ENCODE peak calls at places on chromosome 13, in nine cellular contexts. One of them, this sample, is unnamed.

GRCh38 chr13:35630551-35631275 is 154.2 kb upstream of the MAB21L1 start:
- DNase-seq in cardiac muscle cell: peak; percentile 65
- DNase-seq in IMR-90: peak; percentile 70
- DNase-seq in heart left ventricle: no peak
- DNase-seq in astrocyte of the spinal cord: peak; percentile 57
- DNase-seq in PC-3: peak; percentile 71
- DNase-seq in epithelial cell of esophagus: peak; percentile 64
- DNase-seq in AG09309: peak; percentile 32
- DNase-seq in retinal pigment epithelial cell: peak; percentile 28
- DNase-seq in this sample: peak; percentile 66

GRCh38 chr13:39784347-39784746 is 128.9 kb downstream of the COG6 start:
- DNase-seq in cardiac muscle cell: no peak
- DNase-seq in heart left ventricle: no peak
- DNase-seq in PC-3: no peak
- DNase-seq in AG09309: no peak
- DNase-seq in retinal pigment epithelial cell: no peak
- DNase-seq in astrocyte of the spinal cord: peak; percentile 26
- DNase-seq in IMR-90: peak; percentile 62
- DNase-seq in epithelial cell of esophagus: no peak
- DNase-seq in this sample: peak; percentile 37

GRCh38 chr13:96229356-96229755 is 139.4 kb downstream of the HS6ST3 start:
- DNase-seq in cardiac muscle cell: peak; percentile 15
- DNase-seq in astrocyte of the spinal cord: no peak
- DNase-seq in IMR-90: no peak
- DNase-seq in AG09309: no peak
- DNase-seq in heart left ventricle: no peak
- DNase-seq in epithelial cell of esophagus: peak; percentile 65
- DNase-seq in PC-3: peak; percentile 48
- DNase-seq in retinal pigment epithelial cell: no peak
- DNase-seq in this sample: peak; percentile 2

GRCh38 chr13:113862766-113863510 is 938 bp downstream of the GAS6 start:
- DNase-seq in AG09309: no peak
- DNase-seq in heart left ventricle: peak; percentile 72
- DNase-seq in astrocyte of the spinal cord: peak; percentile 32
- DNase-seq in PC-3: no peak
- DNase-seq in IMR-90: no peak
- DNase-seq in epithelial cell of esophagus: peak; percentile 48
- DNase-seq in retinal pigment epithelial cell: no peak
- DNase-seq in cardiac muscle cell: peak; percentile 25
- DNase-seq in this sample: peak; percentile 45

GRCh38 chr13:99281811-99282263 is 23.7 kb upstream of the GPR18 start:
- DNase-seq in heart left ventricle: peak; percentile 71
- DNase-seq in astrocyte of the spinal cord: no peak
- DNase-seq in retinal pigment epithelial cell: no peak
- DNase-seq in PC-3: no peak
- DNase-seq in IMR-90: no peak
- DNase-seq in AG09309: no peak
- DNase-seq in epithelial cell of esophagus: no peak
- DNase-seq in cardiac muscle cell: no peak
- DNase-seq in this sample: no peak

GRCh38 chr13:45996631-45997030 is 55.9 kb downstream of the ZC3H13 start:
- DNase-seq in PC-3: no peak
- DNase-seq in retinal pigment epithelial cell: no peak
- DNase-seq in astrocyte of the spinal cord: no peak
- DNase-seq in AG09309: no peak
- DNase-seq in heart left ventricle: no peak
- DNase-seq in cardiac muscle cell: no peak
- DNase-seq in epithelial cell of esophagus: no peak
- DNase-seq in IMR-90: no peak
- DNase-seq in this sample: no peak

GRCh38 chr13:102863590-102863989 is 17.8 kb downstream of the ERCC5 start:
- DNase-seq in heart left ventricle: peak; percentile 63
- DNase-seq in astrocyte of the spinal cord: no peak
- DNase-seq in epithelial cell of esophagus: no peak
- DNase-seq in retinal pigment epithelial cell: no peak
- DNase-seq in cardiac muscle cell: no peak
- DNase-seq in AG09309: no peak
- DNase-seq in IMR-90: no peak
- DNase-seq in PC-3: no peak
- DNase-seq in this sample: no peak

GRCh38 chr13:80131204-80131603 is 209.7 kb downstream of the SPRY2 start:
- DNase-seq in astrocyte of the spinal cord: peak; percentile 68
- DNase-seq in heart left ventricle: peak; percentile 92
- DNase-seq in PC-3: peak; percentile 47
- DNase-seq in IMR-90: peak; percentile 46
- DNase-seq in epithelial cell of esophagus: no peak
- DNase-seq in retinal pigment epithelial cell: peak; percentile 73
- DNase-seq in cardiac muscle cell: peak; percentile 82
- DNase-seq in AG09309: no peak
- DNase-seq in this sample: peak; percentile 81

GRCh38 chr13:48492123-48493075 is 40.5 kb downstream of the RCBTB2 start:
- DNase-seq in heart left ventricle: peak; percentile 90
- DNase-seq in retinal pigment epithelial cell: no peak
- DNase-seq in epithelial cell of esophagus: peak; percentile 21
- DNase-seq in cardiac muscle cell: peak; percentile 91
- DNase-seq in IMR-90: peak; percentile 18
- DNase-seq in AG09309: peak; percentile 41
- DNase-seq in PC-3: no peak
- DNase-seq in astrocyte of the spinal cord: no peak
- DNase-seq in this sample: peak; percentile 80

GRCh38 chr13:112055032-112055416 is 11.9 kb upstream of the SOX1 start:
- DNase-seq in retinal pigment epithelial cell: no peak
- DNase-seq in PC-3: no peak
- DNase-seq in IMR-90: no peak
- DNase-seq in astrocyte of the spinal cord: no peak
- DNase-seq in cardiac muscle cell: no peak
- DNase-seq in epithelial cell of esophagus: no peak
- DNase-seq in heart left ventricle: no peak
- DNase-seq in AG09309: no peak
- DNase-seq in this sample: no peak

GRCh38 chr13:34864650-34865049 is 77.4 kb upstream of the NBEA start:
- DNase-seq in retinal pigment epithelial cell: no peak
- DNase-seq in epithelial cell of esophagus: no peak
- DNase-seq in cardiac muscle cell: no peak
- DNase-seq in AG09309: no peak
- DNase-seq in astrocyte of the spinal cord: no peak
- DNase-seq in heart left ventricle: no peak
- DNase-seq in IMR-90: no peak
- DNase-seq in PC-3: no peak
- DNase-seq in this sample: no peak

GRCh38 chr13:102983496-102983895 is 82.7 kb downstream of the SLC10A2 start:
- DNase-seq in IMR-90: no peak
- DNase-seq in epithelial cell of esophagus: no peak
- DNase-seq in astrocyte of the spinal cord: no peak
- DNase-seq in heart left ventricle: no peak
- DNase-seq in cardiac muscle cell: no peak
- DNase-seq in PC-3: no peak
- DNase-seq in retinal pigment epithelial cell: no peak
- DNase-seq in AG09309: no peak
- DNase-seq in this sample: no peak

GRCh38 chr13:50080856-50081105 is 65.5 kb downstream of the KCNRG start:
- DNase-seq in IMR-90: peak; percentile 27
- DNase-seq in PC-3: no peak
- DNase-seq in retinal pigment epithelial cell: no peak
- DNase-seq in AG09309: no peak
- DNase-seq in heart left ventricle: no peak
- DNase-seq in epithelial cell of esophagus: no peak
- DNase-seq in cardiac muscle cell: no peak
- DNase-seq in astrocyte of the spinal cord: peak; percentile 54
- DNase-seq in this sample: peak; percentile 52

GRCh38 chr13:99062593-99062992 is 84.7 kb upstream of the DOCK9 start:
- DNase-seq in cardiac muscle cell: peak; percentile 43
- DNase-seq in retinal pigment epithelial cell: no peak
- DNase-seq in PC-3: peak; percentile 62
- DNase-seq in AG09309: peak; percentile 49
- DNase-seq in IMR-90: peak; percentile 30
- DNase-seq in epithelial cell of esophagus: peak; percentile 53
- DNase-seq in astrocyte of the spinal cord: peak; percentile 74
- DNase-seq in heart left ventricle: peak; percentile 39
- DNase-seq in this sample: peak; percentile 72

GRCh38 chr13:23963947-23964346 is 66.6 kb upstream of the C1QTNF9B start:
- DNase-seq in retinal pigment epithelial cell: no peak
- DNase-seq in PC-3: peak; percentile 48
- DNase-seq in astrocyte of the spinal cord: peak; percentile 40
- DNase-seq in IMR-90: peak; percentile 57
- DNase-seq in AG09309: no peak
- DNase-seq in heart left ventricle: no peak
- DNase-seq in cardiac muscle cell: no peak
- DNase-seq in epithelial cell of esophagus: peak; percentile 34
- DNase-seq in this sample: no peak

GRCh38 chr13:37615271-37615670 is 16.7 kb upstream of the POSTN start:
- DNase-seq in AG09309: no peak
- DNase-seq in retinal pigment epithelial cell: no peak
- DNase-seq in epithelial cell of esophagus: peak; percentile 23
- DNase-seq in IMR-90: no peak
- DNase-seq in heart left ventricle: no peak
- DNase-seq in cardiac muscle cell: no peak
- DNase-seq in astrocyte of the spinal cord: no peak
- DNase-seq in PC-3: peak; percentile 17
- DNase-seq in this sample: no peak

GRCh38 chr13:90882551-90882950 is 464.9 kb upstream of the MIR17HG start:
- DNase-seq in epithelial cell of esophagus: no peak
- DNase-seq in PC-3: no peak
- DNase-seq in AG09309: no peak
- DNase-seq in IMR-90: no peak
- DNase-seq in astrocyte of the spinal cord: no peak
- DNase-seq in cardiac muscle cell: no peak
- DNase-seq in retinal pigment epithelial cell: no peak
- DNase-seq in heart left ventricle: no peak
- DNase-seq in this sample: no peak

GRCh38 chr13:109604894-109605293 is 181.5 kb downstream of the IRS2 start:
- DNase-seq in astrocyte of the spinal cord: no peak
- DNase-seq in heart left ventricle: no peak
- DNase-seq in PC-3: no peak
- DNase-seq in epithelial cell of esophagus: no peak
- DNase-seq in cardiac muscle cell: no peak
- DNase-seq in IMR-90: no peak
- DNase-seq in retinal pigment epithelial cell: no peak
- DNase-seq in AG09309: no peak
- DNase-seq in this sample: no peak

GRCh38 chr13:72314210-72314609 is 413.2 kb downstream of the MZT1 start:
- DNase-seq in IMR-90: no peak
- DNase-seq in retinal pigment epithelial cell: no peak
- DNase-seq in AG09309: no peak
- DNase-seq in astrocyte of the spinal cord: no peak
- DNase-seq in PC-3: no peak
- DNase-seq in heart left ventricle: no peak
- DNase-seq in epithelial cell of esophagus: no peak
- DNase-seq in cardiac muscle cell: no peak
- DNase-seq in this sample: no peak

GRCh38 chr13:66635526-66635925 is 594.6 kb downstream of the PCDH9 start:
- DNase-seq in PC-3: peak; percentile 69
- DNase-seq in retinal pigment epithelial cell: peak; percentile 88
- DNase-seq in cardiac muscle cell: peak; percentile 79
- DNase-seq in epithelial cell of esophagus: peak; percentile 85
- DNase-seq in IMR-90: peak; percentile 93
- DNase-seq in heart left ventricle: no peak
- DNase-seq in AG09309: peak; percentile 48
- DNase-seq in astrocyte of the spinal cord: peak; percentile 90
- DNase-seq in this sample: peak; percentile 82

GRCh38 chr13:35814573-35814972 is 316.6 kb downstream of the DCLK1 start:
- DNase-seq in retinal pigment epithelial cell: no peak
- DNase-seq in heart left ventricle: no peak
- DNase-seq in astrocyte of the spinal cord: no peak
- DNase-seq in PC-3: no peak
- DNase-seq in cardiac muscle cell: no peak
- DNase-seq in epithelial cell of esophagus: no peak
- DNase-seq in IMR-90: no peak
- DNase-seq in AG09309: no peak
- DNase-seq in this sample: no peak

GRCh38 chr13:36193151-36193855 is 21.1 kb downstream of the SOHLH2 start:
- DNase-seq in heart left ventricle: no peak
- DNase-seq in IMR-90: no peak
- DNase-seq in astrocyte of the spinal cord: peak; percentile 54
- DNase-seq in retinal pigment epithelial cell: peak; percentile 55
- DNase-seq in epithelial cell of esophagus: peak; percentile 50
- DNase-seq in AG09309: peak; percentile 8
- DNase-seq in PC-3: peak; percentile 63
- DNase-seq in cardiac muscle cell: peak; percentile 44
- DNase-seq in this sample: peak; percentile 70

GRCh38 chr13:81172603-81173002 is 831.7 kb upstream of the SPRY2 start:
- DNase-seq in AG09309: no peak
- DNase-seq in cardiac muscle cell: no peak
- DNase-seq in heart left ventricle: no peak
- DNase-seq in epithelial cell of esophagus: no peak
- DNase-seq in astrocyte of the spinal cord: no peak
- DNase-seq in PC-3: no peak
- DNase-seq in retinal pigment epithelial cell: no peak
- DNase-seq in IMR-90: no peak
- DNase-seq in this sample: no peak

GRCh38 chr13:81171065-81171647 is 830.2 kb upstream of the SPRY2 start:
- DNase-seq in retinal pigment epithelial cell: no peak
- DNase-seq in heart left ventricle: no peak
- DNase-seq in IMR-90: no peak
- DNase-seq in AG09309: no peak
- DNase-seq in cardiac muscle cell: peak; percentile 32
- DNase-seq in epithelial cell of esophagus: peak; percentile 28
- DNase-seq in PC-3: peak; percentile 54
- DNase-seq in astrocyte of the spinal cord: peak; percentile 29
- DNase-seq in this sample: peak; percentile 18
- TF ChIP-seq CTCF in retinal pigment epithelial cell: peak; percentile 51
- TF ChIP-seq CTCF in heart left ventricle: peak; percentile 36
- TF ChIP-seq CTCF in IMR-90: peak; percentile 47
- TF ChIP-seq CTCF in AG09309: peak; percentile 32
- TF ChIP-seq CTCF in cardiac muscle cell: peak; percentile 49
- TF ChIP-seq CTCF in epithelial cell of esophagus: peak; percentile 47
- TF ChIP-seq CTCF in PC-3: peak; percentile 67
- TF ChIP-seq CTCF in astrocyte of the spinal cord: peak; percentile 53
- TF ChIP-seq CTCF in this sample: peak; percentile 33

GRCh38 chr13:97279079-97279411 is 56.9 kb downstream of the MBNL2 start:
- DNase-seq in retinal pigment epithelial cell: no peak
- DNase-seq in astrocyte of the spinal cord: no peak
- DNase-seq in PC-3: no peak
- DNase-seq in heart left ventricle: no peak
- DNase-seq in IMR-90: no peak
- DNase-seq in AG09309: no peak
- DNase-seq in epithelial cell of esophagus: no peak
- DNase-seq in cardiac muscle cell: no peak
- DNase-seq in this sample: no peak
- H3K4me3 ChIP-seq in retinal pigment epithelial cell: no peak overlapping the region
- H3K4me3 ChIP-seq in astrocyte of the spinal cord: no peak overlapping the region
- H3K4me3 ChIP-seq in PC-3: no peak overlapping the region
- H3K4me3 ChIP-seq in heart left ventricle: no peak overlapping the region
- H3K4me3 ChIP-seq in IMR-90: no peak overlapping the region
- H3K4me3 ChIP-seq in AG09309: no peak overlapping the region
- H3K4me3 ChIP-seq in epithelial cell of esophagus: no peak overlapping the region
- H3K4me3 ChIP-seq in cardiac muscle cell: no peak overlapping the region
- H3K4me3 ChIP-seq in this sample: no peak overlapping the region

GRCh38 chr13:21670006-21670882 is 629 bp upstream of the FGF9 start:
- DNase-seq in heart left ventricle: peak; percentile 66
- DNase-seq in PC-3: no peak
- DNase-seq in retinal pigment epithelial cell: no peak
- DNase-seq in epithelial cell of esophagus: peak; percentile 58
- DNase-seq in IMR-90: peak; percentile 48
- DNase-seq in astrocyte of the spinal cord: peak; percentile 73
- DNase-seq in AG09309: no peak
- DNase-seq in cardiac muscle cell: peak; percentile 46
- DNase-seq in this sample: peak; percentile 58
- TF ChIP-seq CTCF in heart left ventricle: no peak
- TF ChIP-seq CTCF in PC-3: no peak
- TF ChIP-seq CTCF in retinal pigment epithelial cell: peak; percentile 11
- TF ChIP-seq CTCF in epithelial cell of esophagus: no peak
- TF ChIP-seq CTCF in IMR-90: peak; percentile 24
- TF ChIP-seq CTCF in astrocyte of the spinal cord: peak; percentile 5
- TF ChIP-seq CTCF in AG09309: no peak
- TF ChIP-seq CTCF in cardiac muscle cell: peak; percentile 21
- TF ChIP-seq CTCF in this sample: peak; percentile 6

GRCh38 chr13:28637714-28638355 is 21.1 kb upstream of the POMP start:
- DNase-seq in AG09309: no peak
- DNase-seq in epithelial cell of esophagus: no peak
- DNase-seq in IMR-90: no peak
- DNase-seq in retinal pigment epithelial cell: no peak
- DNase-seq in astrocyte of the spinal cord: peak; percentile 35
- DNase-seq in cardiac muscle cell: no peak
- DNase-seq in PC-3: no peak
- DNase-seq in heart left ventricle: no peak
- DNase-seq in this sample: peak; percentile 34
- H3K4me3 ChIP-seq in AG09309: no peak overlapping the region
- H3K4me3 ChIP-seq in epithelial cell of esophagus: no peak overlapping the region
- H3K4me3 ChIP-seq in IMR-90: no peak overlapping the region
- H3K4me3 ChIP-seq in retinal pigment epithelial cell: no peak overlapping the region
- H3K4me3 ChIP-seq in astrocyte of the spinal cord: no peak overlapping the region
- H3K4me3 ChIP-seq in cardiac muscle cell: no peak overlapping the region
- H3K4me3 ChIP-seq in PC-3: no peak overlapping the region
- H3K4me3 ChIP-seq in heart left ventricle: no peak overlapping the region
- H3K4me3 ChIP-seq in this sample: no peak overlapping the region